ENCODE peak calls at places on chromosomes 4 and X, in five cellular contexts. I, S, Y, K and J are unnamed samples.

GRCh38 chrX:19846995-19847790 is 40.2 kb downstream of the SH3KBP1 start:
- DNase-seq in S (no peak), K (no peak), Y (peak), I (peak), J (peak)

GRCh38 chr4:142559986-142560385 is 286.1 kb downstream of the INPP4B start:
- DNase-seq in I (no peak), Y (no peak), K (no peak), S (no peak), J (no peak)

GRCh38 chrX:71922697-71923096 is 12.1 kb downstream of the NHSL2 start:
- DNase-seq in S (no peak), K (no peak), Y (no peak), I (no peak), J (no peak)

GRCh38 chr4:92100980-92101379 is 202.8 kb upstream of the GRID2 start:
- DNase-seq in I (no peak), Y (no peak), K (no peak), S (no peak), J (no peak)

GRCh38 chrX:53086464-53086863 is 4.3 kb downstream of the TSPYL2 start:
- DNase-seq in I (no peak), S (no peak), K (peak), Y (peak), J (no peak)

GRCh38 chrX:24034485-24034884 is 7.5 kb upstream of the KLHL15 start:
- DNase-seq in Y (no peak), S (no peak), K (no peak), I (no peak), J (no peak)

GRCh38 chr4:4386736-4387392 is at the start of gene NSG1:
- DNase-seq in Y (peak), K (peak), I (no peak), S (no peak), J (no peak)

GRCh38 chr4:129545599-129546278 is 449.8 kb downstream of the C4orf33 start:
- DNase-seq in Y (peak), S (no peak), I (peak), K (peak), J (peak)

GRCh38 chr4:7240341-7240740 is 48.0 kb downstream of the SORCS2 start:
- DNase-seq in S (no peak), I (no peak), Y (no peak), K (no peak), J (no peak)

GRCh38 chr4:140049024-140049923 is 104.7 kb downstream of the MAML3 start:
- DNase-seq in K (peak), S (no peak), I (peak), Y (no peak), J (no peak)

GRCh38 chrX:12977761-12978204 is 2.9 kb downstream of the TMSB4X start:
- DNase-seq in Y (no peak), S (no peak), K (no peak), I (no peak), J (peak)

GRCh38 chr4:7124643-7125442 is 57.0 kb upstream of the GRPEL1 start:
- DNase-seq in Y (no peak), S (no peak), I (peak), K (no peak), J (peak)

GRCh38 chr4:15753786-15754185 is 24.3 kb upstream of the CD38 start:
- DNase-seq in I (peak), K (peak), Y (peak), S (no peak), J (no peak)

GRCh38 chr4:20859097-20859781 is 159.0 kb downstream of the PACRGL start:
- DNase-seq in I (no peak), K (no peak), S (no peak), Y (no peak), J (no peak)

GRCh38 chr4:20443406-20443805 is 191.7 kb downstream of the SLIT2 start:
- DNase-seq in Y (no peak), I (no peak), S (no peak), K (no peak), J (no peak)

GRCh38 chr4:40918330-40918729 is 168.6 kb downstream of the NSUN7 start:
- DNase-seq in K (peak), Y (peak), S (peak), I (peak), J (peak)

GRCh38 chrX:138745215-138745614 is 33.7 kb upstream of the FGF13 start:
- DNase-seq in S (no peak), K (no peak), I (peak), Y (no peak), J (peak)

GRCh38 chrX:16712825-16713155 is 321 bp upstream of the CTPS2 start:
- DNase-seq in S (no peak), I (no peak), Y (no peak), K (no peak), J (no peak)

GRCh38 chrX:47218920-47219815 is 687 bp downstream of the CDK16 start:
- DNase-seq in Y (peak), I (no peak), S (peak), K (peak), J (no peak)

GRCh38 chrX:19953145-19953544 is 37.7 kb downstream of the BCLAF3 start:
- DNase-seq in K (no peak), S (no peak), I (no peak), Y (no peak), J (no peak)

GRCh38 chr4:972651-973424 is 531 bp downstream of the DGKQ start:
- DNase-seq in K (peak), S (no peak), Y (peak), I (no peak), J (no peak)

GRCh38 chr4:150217804-150218203 is 139.6 kb downstream of the DCLK2 start:
- DNase-seq in Y (no peak), K (peak), I (no peak), S (no peak), J (no peak)

GRCh38 chrX:30144221-30144620 is 71.1 kb upstream of the MAGEB2 start:
- DNase-seq in Y (no peak), S (no peak), I (no peak), K (no peak), J (no peak)

GRCh38 chrX:67724359-67725110 is 180.7 kb downstream of the AR start:
- DNase-seq in Y (no peak), I (no peak), S (no peak), K (no peak), J (no peak)

DNA sequence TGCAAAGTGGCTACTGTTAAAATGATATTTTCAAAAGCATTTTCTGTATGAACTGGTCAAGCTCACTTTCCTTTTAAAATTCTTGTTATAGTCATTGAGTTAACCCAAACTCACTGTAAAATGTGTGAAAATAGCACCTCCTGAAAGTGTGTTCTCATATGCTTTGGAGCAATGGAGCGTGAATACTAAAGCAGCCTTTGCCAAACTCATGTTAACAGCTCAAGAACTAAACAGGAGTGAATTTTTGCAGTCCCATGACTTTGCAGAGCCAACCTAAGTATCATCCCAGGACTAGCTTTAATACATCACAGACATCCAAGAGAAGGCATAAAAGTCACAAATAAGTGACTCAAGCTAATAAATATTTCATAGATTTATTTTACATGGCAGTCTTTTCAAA is 2.3 kb downstream of the AMMECR1 start:
- DNase-seq in K (no peak), Y (no peak), I (no peak), S (no peak), J (no peak)
- H3K4me3 ChIP-seq in K (no peak), Y (no peak), I (no peak), S (no peak), J (peak)

DNA sequence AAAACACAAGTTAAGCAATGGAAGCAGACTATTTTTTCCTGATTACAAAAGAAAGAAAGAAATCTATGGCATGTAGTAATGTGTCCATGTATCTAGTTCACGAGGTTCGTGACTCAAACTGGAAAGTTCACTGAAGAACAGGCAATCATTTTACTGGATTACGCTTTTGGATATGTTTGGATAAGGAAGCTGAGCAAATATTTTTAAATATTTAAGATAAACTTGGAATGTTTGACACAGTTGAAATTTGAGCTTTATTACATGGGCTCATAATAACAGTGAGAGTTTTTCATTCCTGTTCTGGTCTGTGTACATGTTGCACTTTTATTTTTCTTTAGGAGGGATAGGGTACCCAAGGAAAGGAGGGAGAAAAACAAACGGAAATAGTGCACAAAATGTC is 244.2 kb upstream of the GK2 start:
- DNase-seq in S (no peak), Y (no peak), K (no peak), I (peak), J (no peak)
- H3K4me3 ChIP-seq in S (no peak), Y (no peak), K (no peak), I (no peak), J (no peak)

GRCh38 chr4:153140294-153140693 is 63.9 kb upstream of the TRIM2 start:
- DNase-seq in S (no peak), Y (no peak), K (no peak), I (peak), J (no peak)
- H3K4me3 ChIP-seq in S (no peak), Y (no peak), K (no peak), I (no peak), J (no peak)

GRCh38 chr4:158560284-158560683 is 38.6 kb downstream of the RXFP1 start:
- DNase-seq in S (no peak), Y (no peak), K (no peak), I (no peak), J (no peak)
- H3K4me3 ChIP-seq in S (no peak), Y (no peak), K (no peak), I (no peak), J (no peak)

GRCh38 chr4:2402941-2403340 is 15.5 kb downstream of the ZFYVE28 start:
- DNase-seq in I (no peak), K (no peak), Y (no peak), S (no peak), J (no peak)
- H3K4me3 ChIP-seq in I (no peak), K (no peak), Y (no peak), S (peak), J (no peak)

DNA sequence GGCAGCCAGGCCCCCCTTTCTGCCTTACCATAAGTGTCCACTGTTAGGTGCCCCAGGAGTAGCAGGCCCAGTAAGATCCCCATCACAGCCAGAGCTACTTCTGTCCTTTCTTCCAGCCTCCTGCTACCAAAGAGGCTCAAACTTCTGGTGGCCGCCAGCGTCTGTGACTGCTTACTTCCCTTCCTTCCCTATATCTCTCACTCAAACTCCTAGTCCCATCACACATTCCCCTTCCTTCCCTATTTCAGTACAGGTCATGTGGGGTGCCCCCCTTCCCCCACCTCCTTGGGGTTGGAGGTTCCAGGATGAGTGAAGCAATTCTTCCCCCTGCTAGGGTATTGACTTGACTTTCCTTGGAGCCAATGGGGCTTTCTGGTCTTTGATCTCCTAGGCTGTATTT is at the start of gene VSIG4:
- DNase-seq in K (no peak), S (no peak), Y (peak), I (no peak), J (no peak)
- H3K4me3 ChIP-seq in K (no peak), S (peak), Y (peak), I (no peak), J (no peak)

GRCh38 chr4:86544313-86544966 is 49.7 kb upstream of the PTPN13 start:
- DNase-seq in K (no peak), S (no peak), I (no peak), Y (no peak), J (no peak)
- H3K4me3 ChIP-seq in K (no peak), S (no peak), I (no peak), Y (no peak), J (no peak)

DNA sequence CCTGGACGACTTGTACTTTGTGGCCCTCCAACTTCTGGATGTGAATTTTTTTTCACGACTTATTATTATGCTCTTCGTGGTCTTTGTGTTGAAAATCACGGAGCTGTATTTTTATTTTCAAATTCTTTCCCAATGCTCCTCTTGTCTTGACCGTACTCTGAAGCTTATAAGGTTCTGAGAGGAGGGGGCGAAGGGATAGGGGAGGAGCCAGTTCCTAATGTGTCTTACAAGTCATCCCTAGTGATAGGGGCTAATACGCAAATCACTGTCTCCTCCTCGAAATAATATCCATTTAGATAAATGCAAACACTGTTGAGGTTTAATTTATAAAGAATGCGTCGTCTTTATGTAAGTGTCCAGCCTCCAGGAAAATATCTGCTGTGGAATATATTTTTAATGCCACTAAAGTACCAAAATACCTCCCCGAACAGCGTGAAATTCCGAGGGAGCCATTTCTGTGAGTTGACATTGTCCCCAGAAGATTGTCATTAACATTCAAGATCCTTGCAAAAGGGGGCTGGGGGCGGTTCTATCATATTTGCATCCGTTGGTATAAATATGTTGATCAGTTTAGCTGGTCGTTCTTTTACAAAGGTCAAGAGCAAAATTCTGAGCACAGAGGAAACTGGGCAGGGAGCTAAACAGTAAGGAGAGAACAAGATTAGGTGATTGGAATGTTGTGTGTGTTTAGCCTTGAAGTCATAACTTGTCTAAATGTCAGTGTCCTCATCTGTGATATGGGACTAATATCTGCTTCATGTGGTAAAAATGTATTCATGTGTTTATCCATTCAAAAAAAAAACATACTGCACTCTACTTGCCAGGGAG is 3.7 kb upstream of the FAT1 start:
- DNase-seq in I (peak), S (no peak), Y (no peak), K (no peak), J (no peak)
- H3K4me3 ChIP-seq in I (peak), S (peak), Y (peak), K (peak), J (peak)

GRCh38 chr4:105023668-105024055 is 123.0 kb upstream of the TET2 start:
- DNase-seq in I (no peak), K (no peak), Y (no peak), S (no peak), J (no peak)

GRCh38 chr4:105025263-105026017 is 121.2 kb upstream of the TET2 start:
- DNase-seq in Y (no peak), I (no peak), K (no peak), S (no peak), J (no peak)

GRCh38 chr4:105022811-105023667 is 123.6 kb upstream of the TET2 start:
- DNase-seq in Y (no peak), S (no peak), I (no peak), K (no peak), J (no peak)
- H3K4me3 ChIP-seq in Y (no peak), S (no peak), I (no peak), K (no peak), J (no peak)